ENCODE peak calls at places on chromosomes 6 and 20, in seven cellular contexts. Z is uterus; L is IMR-90; W is epithelial cell of esophagus; G is colonic mucosa; D is CD8-positive, alpha-beta T cell; M is stomach. B is an unnamed sample.

GRCh38 chr20:50281831-50282591 is 91.4 kb downstream of the CEBPB start:
- DNase-seq in M (no peak), L (no peak), Z (no peak), W (no peak), D (no peak), G (no peak), B (peak; percentile 12)

GRCh38 chr6:79989641-79990040 is 14.8 kb upstream of the TTK start:
- DNase-seq in W (no peak), G (no peak), M (no peak), L (no peak), Z (no peak), D (no peak), B (no peak)

GRCh38 chr6:134722996-134723871 is 226.7 kb downstream of the ALDH8A1 start:
- DNase-seq in G (no peak), Z (no peak), D (no peak), L (peak; percentile 34), M (no peak), W (no peak), B (no peak)

GRCh38 chr6:90610671-90611542 is 24.0 kb upstream of the MAP3K7 start:
- DNase-seq in W (peak; percentile 32), D (no peak), M (no peak), Z (peak; percentile 40), L (peak; percentile 4), G (no peak), B (peak; percentile 41)

GRCh38 chr6:21437583-21437982 is 156.0 kb upstream of the SOX4 start:
- DNase-seq in M (no peak), L (no peak), G (no peak), Z (no peak), W (no peak), D (no peak), B (no peak)

GRCh38 chr6:69693749-69694148 is 103.1 kb downstream of the LMBRD1 start:
- DNase-seq in L (peak; percentile 41), W (no peak), Z (no peak), D (no peak), M (no peak), G (no peak), B (no peak)

GRCh38 chr6:133906050-133906449 is 17.1 kb downstream of the TCF21 start:
- DNase-seq in M (no peak), W (no peak), G (no peak), Z (no peak), D (no peak), L (no peak), B (no peak)

GRCh38 chr6:111711989-111712388 is 106.3 kb upstream of the TRAF3IP2 start:
- DNase-seq in M (no peak), Z (no peak), D (no peak), L (no peak), W (no peak), G (no peak), B (no peak)

GRCh38 chr6:156395276-156395675 is 381.9 kb upstream of the ARID1B start:
- DNase-seq in G (peak; percentile 77), M (peak; percentile 38), D (no peak), Z (no peak), L (no peak), W (peak; percentile 22), B (no peak)

GRCh38 chr20:53281557-53282117 is 309.5 kb downstream of the TSHZ2 start:
- DNase-seq in G (no peak), M (no peak), D (no peak), W (no peak), L (no peak), Z (no peak), B (no peak)

GRCh38 chr6:81938014-81938761 is 185.7 kb upstream of the TENT5A start:
- DNase-seq in Z (no peak), W (peak; percentile 99), D (no peak), L (peak; percentile 96), G (peak; percentile 25), M (no peak), B (no peak)

GRCh38 chr6:156933201-156934053 is 156.2 kb downstream of the ARID1B start:
- DNase-seq in Z (no peak), M (peak; percentile 80), G (peak; percentile 83), L (no peak), W (peak; percentile 47), D (no peak), B (peak; percentile 23)

GRCh38 chr20:61310954-61311353 is 58.9 kb downstream of the CDH4 start:
- DNase-seq in M (no peak), G (no peak), Z (no peak), D (no peak), L (no peak), W (peak; percentile 50), B (no peak)

GRCh38 chr20:19433371-19434316 is 221.2 kb downstream of the SLC24A3 start:
- DNase-seq in L (no peak), M (no peak), G (no peak), W (no peak), Z (no peak), D (no peak), B (no peak)
- TF ChIP-seq CTCF in L (no peak), M (no peak), G (no peak), W (no peak), Z (no peak), D (no peak), B (no peak)

DNA sequence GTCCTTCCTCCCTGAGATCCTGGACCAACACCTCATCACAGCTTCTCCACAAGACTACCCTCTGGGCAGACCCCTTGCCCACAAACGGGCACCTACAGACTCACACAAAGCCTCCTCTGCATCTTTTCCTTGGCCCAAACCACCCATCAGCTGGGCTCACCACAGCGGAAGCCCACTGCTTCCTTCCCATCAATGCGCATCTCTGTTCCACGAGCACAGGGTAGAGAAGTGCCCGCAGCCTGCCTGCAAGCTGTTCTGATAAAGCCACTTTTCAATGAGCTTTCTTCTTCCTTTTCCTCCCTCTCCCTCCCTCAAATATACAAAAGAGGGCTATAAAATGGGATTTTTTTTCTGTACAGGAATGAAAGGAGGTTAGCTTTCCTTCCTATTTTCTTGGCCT is 111.2 kb downstream of the NFATC2 start:
- DNase-seq in Z (no peak), W (no peak), L (no peak), G (no peak), M (no peak), D (no peak), B (no peak)
- TF ChIP-seq CTCF in Z (no peak), W (no peak), L (no peak), G (no peak), M (no peak), D (no peak), B (no peak)

DNA sequence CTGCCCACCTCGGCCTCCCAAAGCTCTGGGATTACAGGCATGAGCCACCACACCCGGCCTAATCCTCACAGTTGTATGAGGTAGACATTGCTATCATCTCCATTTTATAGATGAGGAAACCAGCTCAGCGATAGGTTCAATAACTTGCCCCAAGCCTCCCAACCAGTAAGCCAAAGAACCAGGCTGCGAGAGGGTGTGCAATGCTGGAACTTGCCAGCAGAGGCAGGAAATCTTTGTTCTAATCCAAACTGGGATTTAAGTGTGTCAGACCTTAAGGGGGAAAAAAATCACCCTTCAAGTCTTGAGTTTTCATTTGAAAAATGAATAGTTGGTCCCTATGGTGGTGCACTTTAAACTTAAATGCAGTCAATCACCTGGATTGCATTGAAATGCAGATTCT is 20.1 kb upstream of the RNGTT start:
- DNase-seq in D (no peak), L (peak; percentile 36), M (no peak), G (peak; percentile 41), Z (no peak), W (peak; percentile 63), B (peak; percentile 14)
- TF ChIP-seq CTCF in D (no peak), L (peak; percentile 43), M (no peak), G (peak; percentile 54), Z (peak; percentile 37), W (peak; percentile 75), B (peak; percentile 60)

GRCh38 chr6:159833556-159833955 is 33.5 kb downstream of the PNLDC1 start:
- DNase-seq in D (no peak), W (no peak), M (no peak), L (peak; percentile 37), G (no peak), Z (no peak), B (no peak)
- TF ChIP-seq CTCF in D (no peak), W (no peak), M (no peak), L (no peak), G (no peak), Z (no peak), B (no peak)

GRCh38 chr20:22815206-22815551 is 219.9 kb upstream of the SSTR4 start:
- DNase-seq in D (no peak), Z (no peak), G (no peak), M (no peak), L (no peak), W (no peak), B (no peak)

GRCh38 chr20:22816016-22816415 is 219.1 kb upstream of the SSTR4 start:
- DNase-seq in M (no peak), D (no peak), L (no peak), W (no peak), Z (no peak), G (no peak), B (no peak)

GRCh38 chr20:22814475-22815205 is 220.5 kb upstream of the SSTR4 start:
- DNase-seq in D (no peak), W (no peak), M (no peak), Z (no peak), G (no peak), L (peak; percentile 5), B (no peak)

GRCh38 chr20:22819134-22819533 is 216.0 kb upstream of the SSTR4 start:
- DNase-seq in G (no peak), Z (no peak), D (no peak), W (no peak), M (no peak), L (no peak), B (no peak)

DNA sequence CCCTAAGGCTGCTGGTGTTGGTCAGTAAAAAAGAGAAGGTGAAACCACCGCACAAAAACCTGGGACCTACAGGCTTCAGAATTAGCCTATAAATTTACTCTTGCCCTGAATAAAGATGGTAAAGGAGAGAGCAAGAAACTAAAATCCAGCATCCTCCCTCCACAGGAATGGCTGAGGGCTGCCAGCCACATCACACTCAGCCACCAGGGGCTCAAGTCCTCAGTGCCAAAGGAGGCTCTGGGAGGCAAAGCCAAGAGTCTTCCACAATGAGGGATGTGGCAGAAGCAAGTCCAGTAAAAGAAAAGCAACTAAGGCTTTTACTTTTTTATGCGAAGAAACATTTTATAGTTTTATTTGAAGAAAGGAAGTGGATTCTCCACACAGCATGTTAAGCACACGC is 219.5 kb upstream of the SSTR4 start:
- DNase-seq in G (no peak), W (no peak), L (no peak), Z (no peak), M (no peak), D (no peak), B (no peak)
- TF ChIP-seq CTCF in G (no peak), W (no peak), L (no peak), Z (no peak), M (no peak), D (no peak), B (no peak)

GRCh38 chr6:98769546-98769945 is 64.8 kb upstream of the POU3F2 start:
- DNase-seq in L (peak; percentile 4), G (peak; percentile 19), W (peak; percentile 67), M (no peak), Z (no peak), D (no peak), B (no peak)
- TF ChIP-seq CTCF in L (no peak), G (no peak), W (peak; percentile 55), M (no peak), Z (no peak), D (no peak), B (no peak)

GRCh38 chr6:142071981-142072380 is 60.7 kb upstream of the GJE1 start:
- DNase-seq in G (no peak), L (no peak), M (no peak), W (no peak), Z (no peak), D (no peak), B (no peak)
- TF ChIP-seq CTCF in G (no peak), L (no peak), M (no peak), W (no peak), Z (no peak), D (no peak), B (no peak)

B was measured in neural crest cell.